ENCODE peak calls at places on chromosomes 5 and 9, in four cellular contexts. One of them, this sample, is unnamed.

GRCh38 chr9:86349271-86349670 is 4.9 kb downstream of the TUT7 start:
- DNase-seq in mesendoderm: no peak
- DNase-seq in CD8-positive, alpha-beta T cell: no peak
- DNase-seq in NB4: no peak
- DNase-seq in this sample: no peak

GRCh38 chr9:124197177-124198095 is 60.3 kb upstream of the NEK6 start:
- DNase-seq in mesendoderm: no peak
- DNase-seq in CD8-positive, alpha-beta T cell: no peak
- DNase-seq in NB4: peak
- DNase-seq in this sample: no peak

GRCh38 chr5:179812997-179813607 is 6.4 kb upstream of the MGAT4B start:
- DNase-seq in mesendoderm: no peak
- DNase-seq in CD8-positive, alpha-beta T cell: no peak
- DNase-seq in NB4: no peak
- DNase-seq in this sample: no peak

GRCh38 chr5:156498226-156498965 is 171.4 kb downstream of the SGCD start:
- DNase-seq in mesendoderm: no peak
- DNase-seq in CD8-positive, alpha-beta T cell: no peak
- DNase-seq in NB4: no peak
- DNase-seq in this sample: no peak

GRCh38 chr9:130073373-130073772 is 19.7 kb downstream of the GPR107 start:
- DNase-seq in mesendoderm: peak
- DNase-seq in CD8-positive, alpha-beta T cell: no peak
- DNase-seq in NB4: no peak
- DNase-seq in this sample: peak

GRCh38 chr5:124333295-124333979 is 413.0 kb downstream of the ZNF608 start:
- DNase-seq in mesendoderm: no peak
- DNase-seq in CD8-positive, alpha-beta T cell: no peak
- DNase-seq in NB4: no peak
- DNase-seq in this sample: no peak

GRCh38 chr9:74309654-74310053 is 187.5 kb upstream of the RORB start:
- DNase-seq in mesendoderm: peak
- DNase-seq in CD8-positive, alpha-beta T cell: no peak
- DNase-seq in NB4: no peak
- DNase-seq in this sample: no peak

GRCh38 chr9:114386361-114386885 is 1.4 kb downstream of the AKNA start:
- DNase-seq in mesendoderm: no peak
- DNase-seq in CD8-positive, alpha-beta T cell: no peak
- DNase-seq in NB4: peak
- DNase-seq in this sample: no peak

GRCh38 chr5:167821096-167821590 is 470.3 kb upstream of the WWC1 start:
- DNase-seq in mesendoderm: no peak
- DNase-seq in CD8-positive, alpha-beta T cell: no peak
- DNase-seq in NB4: no peak
- DNase-seq in this sample: no peak

GRCh38 chr9:87342743-87343142 is 154.9 kb upstream of the DAPK1 start:
- DNase-seq in mesendoderm: no peak
- DNase-seq in CD8-positive, alpha-beta T cell: no peak
- DNase-seq in NB4: no peak
- DNase-seq in this sample: no peak

GRCh38 chr5:28567050-28567449 is 1528.7 kb upstream of the CDH9 start:
- DNase-seq in mesendoderm: no peak
- DNase-seq in CD8-positive, alpha-beta T cell: no peak
- DNase-seq in NB4: no peak
- DNase-seq in this sample: no peak

GRCh38 chr9:35903049-35903448 is 3.0 kb upstream of the HRCT1 start:
- DNase-seq in mesendoderm: peak
- DNase-seq in CD8-positive, alpha-beta T cell: no peak
- DNase-seq in NB4: peak
- DNase-seq in this sample: no peak

GRCh38 chr9:96612105-96612965 is 7.3 kb downstream of the CDC14B start:
- DNase-seq in mesendoderm: peak
- DNase-seq in CD8-positive, alpha-beta T cell: no peak
- DNase-seq in NB4: no peak
- DNase-seq in this sample: peak

GRCh38 chr9:20200900-20201495 is 412.2 kb upstream of the SLC24A2 start:
- DNase-seq in mesendoderm: peak
- DNase-seq in CD8-positive, alpha-beta T cell: no peak
- DNase-seq in NB4: no peak
- DNase-seq in this sample: peak

GRCh38 chr5:40364441-40364840 is 315.3 kb upstream of the PTGER4 start:
- DNase-seq in mesendoderm: no peak
- DNase-seq in CD8-positive, alpha-beta T cell: no peak
- DNase-seq in NB4: peak
- DNase-seq in this sample: no peak

GRCh38 chr5:73686912-73687311 is 60.9 kb downstream of the ARHGEF28 start:
- DNase-seq in mesendoderm: no peak
- DNase-seq in CD8-positive, alpha-beta T cell: no peak
- DNase-seq in NB4: no peak
- DNase-seq in this sample: no peak

GRCh38 chr9:108885643-108886348 is 23.7 kb downstream of the ACTL7A start:
- DNase-seq in mesendoderm: peak
- DNase-seq in CD8-positive, alpha-beta T cell: no peak
- DNase-seq in NB4: peak
- DNase-seq in this sample: no peak

GRCh38 chr9:94985649-94986048 is 259.1 kb downstream of the AOPEP start:
- DNase-seq in mesendoderm: no peak
- DNase-seq in CD8-positive, alpha-beta T cell: no peak
- DNase-seq in NB4: no peak
- DNase-seq in this sample: no peak

GRCh38 chr5:168362097-168362885 is 70.8 kb downstream of the WWC1 start:
- DNase-seq in mesendoderm: no peak
- DNase-seq in CD8-positive, alpha-beta T cell: no peak
- DNase-seq in NB4: no peak
- DNase-seq in this sample: no peak

GRCh38 chr5:139392678-139393496 is 2.0 kb downstream of the PROB1 start:
- DNase-seq in mesendoderm: peak
- DNase-seq in CD8-positive, alpha-beta T cell: peak
- DNase-seq in NB4: peak
- DNase-seq in this sample: peak

GRCh38 chr5:153658606-153659005 is 168.1 kb downstream of the GRIA1 start:
- DNase-seq in mesendoderm: peak
- DNase-seq in CD8-positive, alpha-beta T cell: no peak
- DNase-seq in NB4: no peak
- DNase-seq in this sample: peak

GRCh38 chr9:97598461-97599288 is 34.5 kb downstream of the TSTD2 start:
- DNase-seq in mesendoderm: peak
- DNase-seq in CD8-positive, alpha-beta T cell: peak
- DNase-seq in NB4: peak
- DNase-seq in this sample: peak

GRCh38 chr9:109311731-109312130 is 9.1 kb downstream of the EPB41L4B start:
- DNase-seq in mesendoderm: no peak
- DNase-seq in CD8-positive, alpha-beta T cell: no peak
- DNase-seq in NB4: no peak
- DNase-seq in this sample: no peak

GRCh38 chr5:154776167-154776566 is 21.0 kb downstream of the LARP1 start:
- DNase-seq in mesendoderm: no peak
- DNase-seq in CD8-positive, alpha-beta T cell: no peak
- DNase-seq in NB4: no peak
- DNase-seq in this sample: no peak

GRCh38 chr5:132275367-132276220 is 18.1 kb downstream of the PDLIM4 start:
- DNase-seq in mesendoderm: no peak
- DNase-seq in CD8-positive, alpha-beta T cell: no peak
- DNase-seq in NB4: no peak
- DNase-seq in this sample: no peak

GRCh38 chr5:177098103-177098771 is 11.5 kb downstream of the FGFR4 start:
- DNase-seq in mesendoderm: no peak
- DNase-seq in CD8-positive, alpha-beta T cell: no peak
- DNase-seq in NB4: no peak
- DNase-seq in this sample: no peak

GRCh38 chr9:128636556-128637530 is 19.8 kb downstream of the DYNC2I2 start:
- DNase-seq in mesendoderm: no peak
- DNase-seq in CD8-positive, alpha-beta T cell: no peak
- DNase-seq in NB4: no peak
- DNase-seq in this sample: no peak

GRCh38 chr5:137648361-137648760 is 87.5 kb downstream of the KLHL3 start:
- DNase-seq in mesendoderm: no peak
- DNase-seq in CD8-positive, alpha-beta T cell: no peak
- DNase-seq in NB4: no peak
- DNase-seq in this sample: no peak

GRCh38 chr5:9787813-9788600 is 157.9 kb upstream of the TAS2R1 start:
- DNase-seq in mesendoderm: peak
- DNase-seq in CD8-positive, alpha-beta T cell: no peak
- DNase-seq in NB4: no peak
- DNase-seq in this sample: no peak

GRCh38 chr9:86600291-86600690 is 246.1 kb upstream of the TUT7 start:
- DNase-seq in mesendoderm: peak
- DNase-seq in CD8-positive, alpha-beta T cell: no peak
- DNase-seq in NB4: no peak
- DNase-seq in this sample: no peak

GRCh38 chr5:57422341-57422740 is 60.3 kb downstream of the ACTBL2 start:
- DNase-seq in mesendoderm: no peak
- DNase-seq in CD8-positive, alpha-beta T cell: no peak
- DNase-seq in NB4: no peak
- DNase-seq in this sample: no peak

GRCh38 chr9:13358128-13358527 is 78.6 kb upstream of the MPDZ start:
- DNase-seq in mesendoderm: peak
- DNase-seq in CD8-positive, alpha-beta T cell: no peak
- DNase-seq in NB4: no peak
- DNase-seq in this sample: peak

GRCh38 chr5:149887622-149888183 is 56.9 kb downstream of the PDE6A start:
- DNase-seq in mesendoderm: no peak
- DNase-seq in CD8-positive, alpha-beta T cell: no peak
- DNase-seq in NB4: peak
- DNase-seq in this sample: peak

GRCh38 chr9:77424993-77425392 is 223.1 kb downstream of the GNA14 start:
- DNase-seq in mesendoderm: no peak
- DNase-seq in CD8-positive, alpha-beta T cell: no peak
- DNase-seq in NB4: no peak
- DNase-seq in this sample: no peak

GRCh38 chr5:61659221-61659696 is 327.2 kb downstream of the ZSWIM6 start:
- DNase-seq in mesendoderm: peak
- DNase-seq in CD8-positive, alpha-beta T cell: no peak
- DNase-seq in NB4: no peak
- DNase-seq in this sample: peak

GRCh38 chr9:36029765-36030528 is 6.8 kb upstream of the RECK start:
- DNase-seq in mesendoderm: no peak
- DNase-seq in CD8-positive, alpha-beta T cell: no peak
- DNase-seq in NB4: peak
- DNase-seq in this sample: no peak

GRCh38 chr9:18238254-18238653 is 235.7 kb upstream of the ADAMTSL1 start:
- DNase-seq in mesendoderm: peak
- DNase-seq in CD8-positive, alpha-beta T cell: no peak
- DNase-seq in NB4: no peak
- DNase-seq in this sample: no peak

GRCh38 chr5:77180167-77181081 is 30.1 kb upstream of the PDE8B start:
- DNase-seq in mesendoderm: no peak
- DNase-seq in CD8-positive, alpha-beta T cell: no peak
- DNase-seq in NB4: no peak
- DNase-seq in this sample: peak

GRCh38 chr9:3903273-3903672 is 377.5 kb upstream of the RFX3 start:
- DNase-seq in mesendoderm: no peak
- DNase-seq in CD8-positive, alpha-beta T cell: no peak
- DNase-seq in NB4: no peak
- DNase-seq in this sample: no peak

This sample was measured in ELF-1.